ENCODE peak calls at places on chromosomes 1 and 21, in eight cellular contexts. D, X, T, K, Q, H, R and O are unnamed samples.

GRCh38 chr1:179831852-179832699 is 45.5 kb downstream of the TOR1AIP2 start:
- DNase-seq in X (no peak), R (no peak), T (no peak), K (no peak), Q (no peak), D (peak; percentile 63), H (peak; percentile 69), O (no peak)

GRCh38 chr1:33288976-33289857 is 31.7 kb downstream of the A3GALT2 start:
- DNase-seq in D (no peak), T (no peak), K (no peak), Q (no peak), H (no peak), X (peak; percentile 48), R (no peak), O (no peak)

GRCh38 chr21:27532081-27532480 is 565.2 kb upstream of the ADAMTS5 start:
- DNase-seq in H (no peak), D (peak; percentile 33), Q (no peak), X (no peak), R (peak; percentile 44), K (no peak), T (peak; percentile 56), O (peak; percentile 61)

GRCh38 chr1:89545264-89546038 is 20.8 kb downstream of the LRRC8B start:
- DNase-seq in H (no peak), X (no peak), D (peak; percentile 87), T (peak; percentile 56), R (no peak), K (no peak), Q (no peak), O (peak; percentile 82)

GRCh38 chr1:2986549-2987305 is 34.5 kb upstream of the ACTRT2 start:
- DNase-seq in D (no peak), K (no peak), H (no peak), T (no peak), Q (no peak), X (peak; percentile 40), R (no peak), O (no peak)

GRCh38 chr1:86747304-86747703 is 42.9 kb downstream of the SH3GLB1 start:
- DNase-seq in D (no peak), Q (no peak), T (peak; percentile 18), H (no peak), K (no peak), R (no peak), X (no peak), O (no peak)

GRCh38 chr1:94926915-94927404 is at the start of gene CNN3:
- DNase-seq in H (peak; percentile 95), D (peak; percentile 96), Q (peak; percentile 52), X (peak; percentile 97), R (peak; percentile 94), K (peak; percentile 95), T (peak; percentile 97), O (peak; percentile 95)

GRCh38 chr1:154352581-154353459 is 27.5 kb downstream of the ATP8B2 start:
- DNase-seq in Q (peak; percentile 21), R (peak; percentile 73), D (peak; percentile 59), T (peak; percentile 82), K (peak; percentile 35), X (peak; percentile 83), H (peak; percentile 74), O (peak; percentile 60)

GRCh38 chr1:31666290-31666963 is 21.8 kb upstream of the PEF1 start:
- DNase-seq in X (peak; percentile 66), R (no peak), Q (no peak), T (peak; percentile 37), K (no peak), D (peak; percentile 55), H (peak; percentile 80), O (peak; percentile 24)

GRCh38 chr1:111270781-111271463 is 19.7 kb upstream of the CHIA start:
- DNase-seq in T (no peak), H (peak; percentile 20), Q (no peak), X (peak; percentile 64), D (no peak), R (no peak), K (no peak), O (no peak)

GRCh38 chr1:216075339-216075738 is 347.9 kb downstream of the USH2A start:
- DNase-seq in X (no peak), H (no peak), K (no peak), R (no peak), D (peak; percentile 39), T (peak; percentile 4), Q (no peak), O (no peak)

GRCh38 chr1:15620155-15620545 is 2.9 kb downstream of the DDI2 start:
- DNase-seq in K (no peak), X (no peak), Q (no peak), H (no peak), T (peak; percentile 44), R (no peak), D (peak; percentile 41), O (peak; percentile 57)

GRCh38 chr1:47725000-47725731 is 272.0 kb downstream of the TRABD2B start:
- DNase-seq in Q (no peak), R (no peak), K (no peak), H (no peak), D (no peak), X (no peak), T (no peak), O (no peak)

GRCh38 chr21:43611598-43612369 is 47.5 kb downstream of the HSF2BP start:
- DNase-seq in D (no peak), H (peak; percentile 79), K (peak; percentile 52), R (peak; percentile 82), T (peak; percentile 75), Q (no peak), X (peak; percentile 84), O (peak; percentile 79)

GRCh38 chr21:34803792-34804440 is 135.1 kb downstream of the CLIC6 start:
- DNase-seq in D (no peak), X (no peak), Q (no peak), H (no peak), K (no peak), R (no peak), T (no peak), O (no peak)

GRCh38 chr1:161088587-161089110 is 709 bp downstream of the NECTIN4 start:
- DNase-seq in K (no peak), D (peak; percentile 48), H (no peak), T (peak; percentile 22), Q (no peak), X (no peak), R (no peak), O (peak; percentile 26)

GRCh38 chr1:62321438-62321837 is 2.2 kb upstream of the KANK4 start:
- DNase-seq in R (no peak), D (peak; percentile 89), K (no peak), X (no peak), T (peak; percentile 16), Q (no peak), H (no peak), O (peak; percentile 24)

GRCh38 chr1:52653207-52653849 is 20.4 kb downstream of the SHISAL2A start:
- DNase-seq in X (no peak), R (no peak), T (no peak), Q (no peak), D (no peak), H (no peak), K (no peak), O (no peak)

GRCh38 chr1:192805832-192806323 is 3.0 kb upstream of the RGS2 start:
- DNase-seq in Q (no peak), R (peak; percentile 76), X (no peak), D (peak; percentile 91), H (no peak), K (no peak), T (peak; percentile 95), O (peak; percentile 98)

GRCh38 chr1:220045356-220046051 is 801 bp downstream of the EPRS1 start:
- DNase-seq in K (no peak), H (no peak), X (no peak), R (peak; percentile 12), D (no peak), T (no peak), Q (no peak), O (no peak)
- H3K4me3 ChIP-seq in K (peak overlapping the region; percentile 92), H (peak overlapping the region; percentile 91), X (peak overlapping the region; percentile 90), R (peak overlapping the region; percentile 95), D (peak overlapping the region; percentile 99), T (peak overlapping the region; percentile 99), Q (peak overlapping the region; percentile 89), O (peak overlapping the region; percentile 99)

DNA sequence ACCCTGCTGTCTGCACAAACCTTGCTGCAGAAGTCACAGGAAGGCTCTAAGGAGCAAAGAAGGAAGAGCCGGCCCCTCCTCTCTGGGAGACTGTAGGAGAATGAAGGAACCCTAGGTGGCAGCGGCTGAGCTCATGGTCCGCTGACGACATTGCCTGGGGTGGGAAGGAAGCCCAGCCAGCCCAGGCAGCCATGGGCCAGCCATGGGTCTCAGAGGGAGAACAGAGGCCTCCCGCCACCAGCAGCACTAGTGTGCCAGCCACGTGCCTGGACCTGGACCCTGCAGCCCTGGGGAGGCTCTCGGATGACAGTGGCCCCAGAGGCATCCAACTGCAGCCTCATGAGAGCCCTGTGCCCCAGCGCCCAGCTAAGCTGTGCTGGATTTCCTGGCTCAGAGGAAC is 49.2 kb upstream of the POFUT2 start:
- DNase-seq in K (no peak), H (peak; percentile 86), Q (no peak), D (peak; percentile 60), X (peak; percentile 48), T (peak; percentile 34), R (peak; percentile 66), O (no peak)
- TF ChIP-seq CTCF in K (no peak), H (no peak), Q (no peak), D (no peak), X (no peak), T (no peak), R (no peak), O (no peak)

GRCh38 chr1:67312630-67313029 is 5.0 kb downstream of the IL12RB2 start:
- DNase-seq in R (no peak), X (no peak), H (no peak), K (no peak), Q (no peak), D (no peak), T (no peak), O (no peak)
- H3K4me3 ChIP-seq in R (no peak overlapping the region), X (no peak overlapping the region), H (no peak overlapping the region), K (no peak overlapping the region), Q (no peak overlapping the region), D (no peak overlapping the region), T (no peak overlapping the region), O (no peak overlapping the region)

DNA sequence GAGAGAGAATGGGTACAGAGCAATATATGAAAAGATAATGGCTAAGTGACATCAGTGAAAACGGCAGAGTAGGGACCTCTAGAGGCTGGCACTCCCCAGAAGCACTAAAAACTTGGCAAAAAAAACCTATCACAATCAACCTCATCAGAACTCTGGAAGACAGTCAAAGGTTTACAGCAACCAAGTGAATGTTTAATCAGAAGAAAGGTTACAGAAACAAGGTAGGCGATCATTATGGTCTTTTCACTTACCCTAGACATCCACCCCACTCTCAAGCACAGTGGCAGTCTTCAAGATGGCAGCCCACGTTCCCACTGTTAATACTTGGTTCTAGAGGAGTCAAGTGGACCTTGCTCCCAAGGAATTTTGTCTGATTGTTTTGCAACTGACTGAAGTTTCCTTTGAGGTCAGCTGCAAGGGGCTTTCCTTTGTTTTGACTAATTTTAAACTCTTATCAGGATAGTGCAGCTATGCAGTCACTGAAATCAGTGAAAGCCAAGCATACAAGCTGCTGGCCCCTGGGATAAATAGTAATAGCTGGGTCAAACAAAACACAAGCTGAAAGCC is 7.2 kb downstream of the KIFAP3 start:
- DNase-seq in T (peak; percentile 29), H (no peak), Q (no peak), K (no peak), D (peak; percentile 1), X (no peak), R (peak; percentile 10), O (peak; percentile 53)
- TF ChIP-seq CTCF in T (no peak), H (no peak), Q (no peak), K (peak; percentile 14), D (no peak), X (no peak), R (no peak), O (no peak)